ENCODE peak calls at places on chromosomes 12 and 14, in eight cellular contexts. J, H, P, C, W, T, G and E are unnamed samples.

GRCh38 chr14:98582276-98582675 is 689.7 kb downstream of the BCL11B start:
- DNase-seq in J (no peak), H (no peak), P (no peak), C (no peak), W (no peak), T (no peak), G (no peak), E (no peak)

GRCh38 chr12:89333564-89334252 is 18.6 kb downstream of the DUSP6 start:
- DNase-seq in J (peak), H (no peak), P (no peak), C (no peak), W (no peak), T (no peak), G (no peak), E (no peak)

GRCh38 chr14:104948736-104949031 is 24.0 kb downstream of the PLD4 start:
- DNase-seq in J (no peak), H (no peak), P (no peak), C (no peak), W (no peak), T (no peak), G (no peak), E (no peak)

GRCh38 chr12:127774828-127775227 is 492.1 kb upstream of the TMEM132C start:
- DNase-seq in J (no peak), H (no peak), P (no peak), C (no peak), W (no peak), T (no peak), G (no peak), E (no peak)

GRCh38 chr14:85853996-85854526 is 324.1 kb downstream of the FLRT2 start:
- DNase-seq in J (no peak), H (peak), P (no peak), C (no peak), W (no peak), T (no peak), G (no peak), E (no peak)

GRCh38 chr14:46344327-46344937 is 307.1 kb downstream of the RPL10L start:
- DNase-seq in J (no peak), H (no peak), P (peak), C (peak), W (no peak), T (peak), G (peak), E (no peak)

GRCh38 chr12:12467701-12468218 is 94.9 kb downstream of the DUSP16 start:
- DNase-seq in J (no peak), H (no peak), P (no peak), C (no peak), W (no peak), T (no peak), G (no peak), E (no peak)

GRCh38 chr14:31090872-31091764 is 64.9 kb upstream of the STRN3 start:
- DNase-seq in J (no peak), H (no peak), P (peak), C (peak), W (peak), T (no peak), G (no peak), E (peak)

GRCh38 chr12:25207883-25208282 is 12.8 kb downstream of the ETFRF1 start:
- DNase-seq in J (no peak), H (no peak), P (no peak), C (no peak), W (no peak), T (no peak), G (no peak), E (no peak)

GRCh38 chr12:122079532-122080081 is 1.1 kb downstream of the MLXIP start:
- DNase-seq in J (no peak), H (no peak), P (no peak), C (no peak), W (no peak), T (no peak), G (no peak), E (peak)

GRCh38 chr14:94330432-94330831 is 7.3 kb upstream of the SERPINA6 start:
- DNase-seq in J (no peak), H (no peak), P (no peak), C (no peak), W (no peak), T (no peak), G (no peak), E (no peak)

GRCh38 chr12:112950701-112951100 is 12.4 kb downstream of the OAS3 start:
- DNase-seq in J (no peak), H (no peak), P (no peak), C (no peak), W (no peak), T (no peak), G (peak), E (no peak)